ENCODE peak calls at places on chromosome 11, in five cellular contexts. Z, W, M, B and K are unnamed samples. For H3K4me1, the result is how much of the 10 kb centered on the place peaks cover.

GRCh38 chr11:12461516-12461915 is 84.1 kb downstream of the PARVA start:
- DNase-seq in Z (no peak), W (no peak), M (no peak), B (no peak), K (no peak)

GRCh38 chr11:44760477-44760872 is 33.7 kb downstream of the TSPAN18 start:
- DNase-seq in Z (no peak), W (no peak), M (no peak), B (no peak), K (no peak)

GRCh38 chr11:2521081-2521480 is 76.3 kb downstream of the KCNQ1 start:
- DNase-seq in Z (no peak), W (no peak), M (no peak), B (no peak), K (no peak)

GRCh38 chr11:67530282-67530592 is 7.0 kb upstream of the CABP2 start:
- DNase-seq in Z (no peak), W (peak), M (no peak), B (no peak), K (no peak)

GRCh38 chr11:122189259-122189658 is 73.2 kb upstream of the BLID start:
- DNase-seq in Z (no peak), W (no peak), M (no peak), B (no peak), K (no peak)

GRCh38 chr11:70507466-70508230 is 109.3 kb downstream of the CTTN start:
- DNase-seq in Z (no peak), W (no peak), M (no peak), B (no peak), K (no peak)

GRCh38 chr11:109939176-109939810 is 153.9 kb upstream of the ZC3H12C start:
- DNase-seq in Z (peak), W (peak), M (no peak), B (no peak), K (peak)

GRCh38 chr11:67301951-67302516 is 1.3 kb upstream of the SSH3 start:
- DNase-seq in Z (no peak), W (peak), M (no peak), B (no peak), K (peak)

GRCh38 chr11:14423633-14424032 is 64.7 kb upstream of the RRAS2 start:
- DNase-seq in Z (peak), W (no peak), M (no peak), B (no peak), K (no peak)

GRCh38 chr11:86802146-86802545 is 1.8 kb downstream of the PRSS23 start:
- DNase-seq in Z (no peak), W (no peak), M (no peak), B (no peak), K (no peak)
- H3K27ac ChIP-seq in Z (no peak), W (no peak), M (no peak), B (no peak), K (no peak)

DNA sequence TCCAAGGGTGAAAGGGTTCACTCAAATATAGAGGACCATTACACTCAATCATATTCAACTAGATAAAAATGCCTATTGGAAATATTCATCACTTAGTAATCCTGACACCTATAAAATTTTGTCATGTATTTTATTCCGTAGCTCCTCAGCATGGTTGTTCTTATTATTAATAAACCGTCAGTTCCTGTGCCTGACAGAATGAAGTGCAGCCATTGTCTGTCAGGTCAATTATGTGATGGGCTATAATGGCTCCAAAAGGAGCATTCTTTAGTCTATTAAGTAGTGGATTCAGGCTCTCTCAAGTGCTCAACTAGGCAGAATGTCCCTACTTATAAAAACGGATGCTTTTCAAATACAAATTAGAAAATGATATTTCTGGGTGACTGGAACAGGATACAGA is 916.1 kb upstream of the ANO3 start:
- DNase-seq in Z (no peak), W (no peak), M (no peak), B (no peak), K (no peak)
- H3K4me1 ChIP-seq in Z (under half), W (under half), M (under half), B (under half), K (under half)

GRCh38 chr11:16612234-16612571 is 126.2 kb upstream of the C11orf58 start:
- DNase-seq in Z (no peak), W (no peak), M (no peak), B (no peak), K (peak)

GRCh38 chr11:16610738-16611388 is 127.6 kb upstream of the C11orf58 start:
- DNase-seq in Z (no peak), W (no peak), M (no peak), B (no peak), K (peak)

GRCh38 chr11:16613401-16614381 is 124.8 kb upstream of the C11orf58 start:
- DNase-seq in Z (peak), W (peak), M (peak), B (no peak), K (peak)

GRCh38 chr11:16611395-16612233 is 126.8 kb upstream of the C11orf58 start:
- DNase-seq in Z (no peak), W (no peak), M (no peak), B (no peak), K (peak)

DNA sequence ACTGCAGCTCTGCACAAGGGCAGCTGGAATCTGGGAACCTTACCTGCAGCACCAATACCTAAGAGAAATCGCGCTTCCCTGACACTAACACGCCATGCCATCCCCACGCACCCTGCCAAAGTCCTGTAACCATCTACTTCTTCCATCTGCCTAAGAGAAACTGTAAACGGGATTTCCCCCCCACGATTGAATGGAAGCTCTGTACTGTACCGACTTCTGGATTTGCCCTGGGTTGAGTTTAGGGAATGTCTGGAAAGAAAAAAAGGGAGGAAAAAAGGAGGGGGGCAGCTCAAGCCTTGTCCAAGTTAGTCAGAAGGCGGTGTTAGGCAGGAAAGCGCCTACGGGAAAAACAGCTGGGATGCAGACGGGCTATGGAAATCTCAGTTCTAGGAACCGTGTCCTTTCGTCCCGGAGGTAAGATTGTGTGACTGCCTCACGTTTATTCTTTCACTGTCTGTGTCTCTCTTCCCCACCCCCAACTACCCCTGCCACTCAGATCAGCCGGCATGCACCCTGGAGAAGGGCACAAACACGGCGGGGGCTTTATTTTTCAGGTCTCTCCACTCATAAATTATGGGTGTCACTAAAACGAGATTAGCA is 125.5 kb upstream of the C11orf58 start:
- DNase-seq in Z (no peak), W (no peak), M (no peak), B (no peak), K (peak)
- TF ChIP-seq CREB1 in Z (no peak), W (no peak), M (no peak), B (no peak), K (no peak)

DNA sequence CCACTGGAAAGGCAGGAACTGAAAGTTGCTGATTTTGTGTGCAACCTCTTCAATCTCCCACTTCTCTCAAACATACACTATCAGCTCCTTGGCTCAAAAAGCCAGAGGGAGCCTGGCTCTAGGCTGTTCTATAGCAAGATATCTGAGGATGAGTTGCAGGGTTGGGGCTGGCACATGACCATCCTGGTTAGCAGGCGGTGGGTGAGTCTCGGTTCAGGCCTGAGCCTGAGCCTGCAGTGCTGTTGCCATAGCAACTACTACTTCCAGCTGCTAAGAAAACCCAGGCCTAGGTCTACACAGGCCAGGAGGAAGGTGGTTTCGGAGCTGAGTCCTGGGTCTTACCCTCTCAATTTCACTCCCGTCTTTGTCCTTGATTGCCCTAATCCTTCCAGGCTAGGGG is 39.0 kb downstream of the CWC15 start:
- DNase-seq in Z (no peak), W (no peak), M (no peak), B (no peak), K (peak)
- H3K27ac ChIP-seq in Z (no peak), W (no peak), M (peak), B (no peak), K (no peak)

GRCh38 chr11:9613830-9614762 is 40.6 kb downstream of the WEE1 start:
- DNase-seq in Z (peak), W (peak), M (no peak), B (peak), K (peak)
- H3K4me1 ChIP-seq in Z (half or more), W (under half), M (under half), B (under half), K (under half)